ENCODE peak calls at places on chromosomes 4 and X, in five cellular contexts. V, U, S, C and H are unnamed samples.

GRCh38 chr4:44257461-44257860 is 191.1 kb downstream of the KCTD8 start:
- DNase-seq in U (no peak), C (no peak), V (no peak), S (no peak), H (no peak)

GRCh38 chrX:133495464-133496391 is 80.4 kb upstream of the GPC4 start:
- DNase-seq in C (no peak), S (no peak), V (no peak), U (no peak), H (no peak)

GRCh38 chr4:97013309-97014106 is 1129.8 kb downstream of the STPG2 start:
- DNase-seq in S (no peak), C (no peak), U (no peak), V (no peak), H (no peak)

GRCh38 chr4:120446051-120446567 is 379.5 kb upstream of the MAD2L1 start:
- DNase-seq in C (no peak), V (no peak), U (no peak), S (no peak), H (no peak)

GRCh38 chr4:155569960-155570515 is 96.6 kb upstream of the GUCY1A1 start:
- DNase-seq in C (no peak), V (no peak), U (peak), S (no peak), H (no peak)

GRCh38 chr4:174474457-174475075 is 47.7 kb downstream of the HPGD start:
- DNase-seq in U (no peak), V (no peak), S (no peak), C (no peak), H (no peak)

GRCh38 chr4:119041951-119042560 is 93.6 kb upstream of the MYOZ2 start:
- DNase-seq in V (peak), S (peak), C (peak), U (peak), H (peak)

GRCh38 chr4:103011378-103012025 is 8.0 kb downstream of the SLC9B1 start:
- DNase-seq in S (no peak), C (no peak), V (no peak), U (no peak), H (no peak)

GRCh38 chrX:154750301-154751120 is at the start of gene GAB3:
- DNase-seq in C (no peak), V (no peak), S (no peak), U (peak), H (no peak)
- TF ChIP-seq EZH2 in C (peak), V (no peak), S (no peak), U (no peak), H (no peak)

DNA sequence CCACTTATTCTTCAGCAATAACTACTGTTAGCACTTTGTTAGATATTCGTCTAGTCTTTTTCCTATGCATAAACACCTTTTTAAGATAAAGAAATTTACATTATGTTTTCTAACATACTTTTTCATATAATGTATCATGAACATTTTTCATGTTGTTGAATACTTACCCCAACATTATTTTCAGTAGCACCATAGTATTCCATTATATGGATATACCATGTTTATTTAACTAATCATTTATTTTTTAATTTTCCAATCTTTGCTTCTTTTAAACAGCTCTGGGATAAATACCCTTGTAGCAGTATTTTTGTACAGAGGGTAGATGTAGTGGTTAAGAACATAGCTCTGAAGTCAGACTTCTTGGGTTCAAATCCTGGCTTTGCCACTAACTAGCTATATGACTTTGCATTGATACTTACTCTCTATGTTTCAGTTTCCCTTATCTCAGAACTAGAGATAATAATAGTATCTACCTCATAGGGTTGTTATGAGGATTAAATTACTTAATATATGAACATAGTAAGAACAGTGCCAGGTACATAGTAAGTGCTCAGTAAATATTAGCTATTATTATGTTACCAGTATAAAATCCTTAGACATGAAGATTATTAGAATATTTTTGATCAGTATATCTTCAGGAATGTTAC is 11.3 kb downstream of the EXOC1 start:
- DNase-seq in V (no peak), C (no peak), S (no peak), U (no peak), H (no peak)
- H3K9ac ChIP-seq in V (no peak), C (no peak), S (no peak), U (no peak), H (no peak)

DNA sequence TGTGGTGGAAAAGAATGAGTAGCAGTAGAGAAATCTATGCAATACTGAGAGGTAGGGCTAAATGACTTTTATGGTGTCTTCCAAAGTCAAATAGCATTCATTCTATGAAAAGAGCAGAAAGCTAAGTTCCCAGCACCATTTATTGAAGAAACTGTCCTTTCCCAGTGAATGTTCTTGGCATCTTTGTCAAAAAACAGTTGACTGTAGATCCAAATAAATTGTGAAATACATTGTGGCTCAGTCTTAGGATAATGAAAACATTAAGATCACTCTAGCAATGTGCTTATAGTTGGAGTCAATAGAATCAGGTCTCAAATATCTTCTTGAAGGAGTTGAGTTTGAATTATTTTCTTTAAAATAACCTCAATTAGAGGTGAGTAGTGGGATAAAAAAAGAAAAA is 19.4 kb downstream of the AREG start:
- DNase-seq in U (no peak), S (no peak), V (no peak), C (no peak), H (no peak)
- TF ChIP-seq POLR2AphosphoS5 in U (no peak), S (no peak), V (no peak), C (no peak), H (no peak)

GRCh38 chrX:140503230-140503585 is 1.7 kb downstream of the SOX3 start:
- DNase-seq in C (no peak), U (no peak), V (no peak), S (no peak), H (no peak)
- TF ChIP-seq EZH2 in C (peak), U (peak), V (no peak), S (no peak), H (no peak)

DNA sequence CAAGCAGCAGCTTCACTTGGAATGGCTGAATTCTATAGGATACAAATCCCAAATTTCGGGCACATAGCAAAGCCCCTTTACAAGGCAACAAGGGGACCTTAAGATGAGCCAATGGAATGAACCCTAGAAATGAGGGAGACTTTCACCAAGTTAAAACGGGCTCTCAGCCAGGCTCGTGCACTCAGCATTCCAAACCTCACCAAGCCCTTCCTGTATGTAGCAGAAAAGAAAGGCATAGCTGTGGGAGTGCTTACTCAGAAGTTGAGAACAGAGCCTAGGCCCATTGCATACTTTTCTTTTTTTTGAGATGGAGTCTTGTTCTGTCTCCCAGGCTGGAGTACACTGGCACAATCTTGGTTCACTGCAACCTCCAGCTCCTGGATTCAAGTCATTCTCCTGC is 10.8 kb upstream of the HERC5 start:
- DNase-seq in U (no peak), V (no peak), S (no peak), C (no peak), H (no peak)
- H3K9ac ChIP-seq in U (no peak), V (no peak), S (no peak), C (no peak), H (no peak)

GRCh38 chr4:153034681-153035080 is 98.6 kb downstream of the FHDC1 start:
- DNase-seq in C (no peak), S (no peak), U (no peak), V (no peak), H (no peak)

GRCh38 chr4:153040677-153041076 is 104.6 kb downstream of the FHDC1 start:
- DNase-seq in C (no peak), V (no peak), U (no peak), S (no peak), H (no peak)

GRCh38 chr4:153039542-153040185 is 103.5 kb downstream of the FHDC1 start:
- DNase-seq in V (no peak), S (no peak), U (no peak), C (no peak), H (no peak)

GRCh38 chr4:153036931-153037330 is 100.8 kb downstream of the FHDC1 start:
- DNase-seq in U (no peak), V (no peak), S (no peak), C (no peak), H (no peak)

DNA sequence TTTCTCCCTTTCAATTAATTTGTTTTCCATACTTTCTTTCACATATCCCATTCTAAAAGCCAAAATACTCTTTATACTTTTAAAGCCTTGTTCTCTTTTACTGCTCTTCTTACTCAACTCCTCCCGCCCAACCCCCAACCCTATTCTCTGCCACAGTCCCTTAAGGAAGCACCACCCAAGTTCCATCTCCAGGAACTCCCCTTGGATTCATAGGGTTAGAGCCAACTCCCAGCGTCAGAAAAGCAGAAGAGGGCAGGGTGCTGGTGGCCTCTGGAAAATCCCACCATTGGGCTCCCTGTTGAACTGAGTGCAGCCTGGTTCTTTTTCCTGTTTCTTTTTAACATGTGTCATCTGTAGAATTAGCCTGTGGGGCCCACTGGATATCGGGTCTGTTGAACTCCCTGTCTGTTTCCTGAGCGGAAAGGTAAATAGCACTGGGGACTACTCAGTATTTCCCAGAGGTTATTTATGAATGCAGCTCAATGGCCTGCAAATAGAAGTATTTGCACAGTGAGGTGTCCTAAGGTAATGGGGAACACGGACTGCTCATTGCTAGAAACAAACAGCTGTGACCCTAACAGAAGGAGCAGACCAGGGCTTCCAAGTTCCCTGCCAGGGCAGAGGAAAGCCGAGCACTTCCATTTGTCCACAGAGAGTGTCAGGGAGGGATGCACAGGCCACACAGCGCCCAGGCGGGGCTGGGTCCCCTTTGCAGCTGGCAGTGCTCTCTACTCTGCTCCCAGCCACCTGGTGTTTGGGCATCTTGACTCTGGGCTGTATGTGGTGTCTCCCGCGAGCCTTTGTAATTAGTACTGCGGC is 102.6 kb downstream of the FHDC1 start:
- DNase-seq in V (no peak), C (no peak), U (peak), S (no peak), H (no peak)
- TF ChIP-seq POLR2AphosphoS5 in V (no peak), C (no peak), U (no peak), S (no peak), H (no peak)

DNA sequence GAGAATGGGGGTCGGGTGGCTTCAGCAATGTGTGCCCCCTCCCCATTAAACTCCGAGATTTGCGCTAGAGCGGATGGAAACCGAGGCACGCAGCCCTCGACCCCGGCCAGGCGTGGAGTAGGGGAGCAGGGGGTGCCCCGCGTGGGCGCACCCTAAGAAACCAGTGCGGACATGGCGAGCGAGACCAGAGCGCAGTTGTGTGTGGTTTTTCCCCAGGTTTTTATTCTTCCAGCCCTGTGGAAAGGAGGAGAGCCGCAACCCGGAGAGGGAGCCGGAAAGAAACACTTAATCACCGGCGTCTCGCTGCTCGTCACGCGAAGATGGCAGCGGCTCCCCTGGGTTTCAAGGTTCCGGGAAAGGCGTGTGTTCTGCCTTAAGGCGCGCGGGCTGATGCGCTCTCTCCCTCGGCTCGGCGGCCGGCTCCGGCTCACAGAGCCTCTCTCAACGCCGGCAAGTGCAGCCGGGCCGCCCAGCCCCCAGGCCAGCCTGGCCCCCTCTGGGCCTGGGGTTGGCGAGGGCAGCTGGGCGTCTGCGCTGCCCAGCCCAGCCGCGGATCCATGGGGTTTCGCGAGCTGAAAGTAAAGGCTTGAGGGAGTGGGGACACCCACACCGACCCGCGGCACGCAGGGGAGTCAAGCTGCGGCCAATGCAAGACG is 73.9 kb upstream of the BCOR start:
- DNase-seq in C (no peak), S (no peak), V (no peak), U (peak), H (no peak)
- TF ChIP-seq EZH2 in C (no peak), S (no peak), V (no peak), U (no peak), H (no peak)